ENCODE peak calls at places on chromosome 3, in ten cellular contexts. One of them, this sample, is unnamed.
A peak's percentile ranks its signal among the peaks of the same experiment; 100 is the strongest.

GRCh38 chr3:156135921-156136655 is 15.7 kb downstream of the KCNAB1 start:
- DNase-seq in iPS-NIHi11: no peak
- DNase-seq in naive B cell: no peak
- DNase-seq in T-helper 9 cell: no peak
- DNase-seq in activated CD4-positive, alpha-beta T cell treated with anti-CD3 and anti-CD28 coated beads for 48 hours: peak; percentile 22
- DNase-seq in left ventricle myocardium inferior: no peak
- DNase-seq in mucosa of descending colon: no peak
- DNase-seq in activated T-cell treated with anti-CD3 and anti-CD28 coated beads for 24 hours: no peak
- DNase-seq in progenitor cell of endocrine pancreas: no peak
- DNase-seq in HuH-7: no peak
- DNase-seq in this sample: no peak

GRCh38 chr3:177615015-177615414 is 417.7 kb upstream of the TBL1XR1 start:
- DNase-seq in iPS-NIHi11: no peak
- DNase-seq in activated CD4-positive, alpha-beta T cell treated with anti-CD3 and anti-CD28 coated beads for 48 hours: no peak
- DNase-seq in left ventricle myocardium inferior: peak; percentile 81
- DNase-seq in activated T-cell treated with anti-CD3 and anti-CD28 coated beads for 24 hours: no peak
- DNase-seq in T-helper 9 cell: no peak
- DNase-seq in HuH-7: peak; percentile 37
- DNase-seq in mucosa of descending colon: peak; percentile 49
- DNase-seq in progenitor cell of endocrine pancreas: no peak
- DNase-seq in naive B cell: no peak
- DNase-seq in this sample: no peak

GRCh38 chr3:8629151-8630021 is 15.2 kb downstream of the SSUH2 start:
- DNase-seq in T-helper 9 cell: no peak
- DNase-seq in activated T-cell treated with anti-CD3 and anti-CD28 coated beads for 24 hours: peak; percentile 43
- DNase-seq in HuH-7: no peak
- DNase-seq in iPS-NIHi11: peak; percentile 50
- DNase-seq in naive B cell: no peak
- DNase-seq in progenitor cell of endocrine pancreas: no peak
- DNase-seq in mucosa of descending colon: peak; percentile 73
- DNase-seq in left ventricle myocardium inferior: no peak
- DNase-seq in activated CD4-positive, alpha-beta T cell treated with anti-CD3 and anti-CD28 coated beads for 48 hours: peak; percentile 77
- DNase-seq in this sample: no peak

GRCh38 chr3:185744997-185745843 is 79.6 kb downstream of the IGF2BP2 start:
- DNase-seq in left ventricle myocardium inferior: no peak
- DNase-seq in activated CD4-positive, alpha-beta T cell treated with anti-CD3 and anti-CD28 coated beads for 48 hours: no peak
- DNase-seq in activated T-cell treated with anti-CD3 and anti-CD28 coated beads for 24 hours: no peak
- DNase-seq in iPS-NIHi11: no peak
- DNase-seq in progenitor cell of endocrine pancreas: no peak
- DNase-seq in naive B cell: no peak
- DNase-seq in T-helper 9 cell: no peak
- DNase-seq in mucosa of descending colon: peak; percentile 35
- DNase-seq in HuH-7: no peak
- DNase-seq in this sample: peak; percentile 33

GRCh38 chr3:44387404-44387803 is 48.8 kb downstream of the TCAIM start:
- DNase-seq in naive B cell: no peak
- DNase-seq in progenitor cell of endocrine pancreas: no peak
- DNase-seq in activated T-cell treated with anti-CD3 and anti-CD28 coated beads for 24 hours: no peak
- DNase-seq in left ventricle myocardium inferior: no peak
- DNase-seq in mucosa of descending colon: no peak
- DNase-seq in iPS-NIHi11: no peak
- DNase-seq in T-helper 9 cell: no peak
- DNase-seq in HuH-7: no peak
- DNase-seq in activated CD4-positive, alpha-beta T cell treated with anti-CD3 and anti-CD28 coated beads for 48 hours: no peak
- DNase-seq in this sample: no peak

GRCh38 chr3:128992926-128993460 is 883 bp downstream of the CFAP92 start:
- DNase-seq in mucosa of descending colon: no peak
- DNase-seq in naive B cell: no peak
- DNase-seq in progenitor cell of endocrine pancreas: no peak
- DNase-seq in T-helper 9 cell: no peak
- DNase-seq in left ventricle myocardium inferior: no peak
- DNase-seq in activated CD4-positive, alpha-beta T cell treated with anti-CD3 and anti-CD28 coated beads for 48 hours: no peak
- DNase-seq in HuH-7: no peak
- DNase-seq in activated T-cell treated with anti-CD3 and anti-CD28 coated beads for 24 hours: no peak
- DNase-seq in iPS-NIHi11: no peak
- DNase-seq in this sample: no peak

GRCh38 chr3:179289295-179289694 is 33.5 kb upstream of the ZNF639 start:
- DNase-seq in HuH-7: no peak
- DNase-seq in T-helper 9 cell: no peak
- DNase-seq in iPS-NIHi11: no peak
- DNase-seq in mucosa of descending colon: no peak
- DNase-seq in progenitor cell of endocrine pancreas: no peak
- DNase-seq in naive B cell: no peak
- DNase-seq in left ventricle myocardium inferior: no peak
- DNase-seq in activated T-cell treated with anti-CD3 and anti-CD28 coated beads for 24 hours: no peak
- DNase-seq in activated CD4-positive, alpha-beta T cell treated with anti-CD3 and anti-CD28 coated beads for 48 hours: no peak
- DNase-seq in this sample: no peak

GRCh38 chr3:78978037-78978436 is 789.8 kb downstream of the ROBO1 start:
- DNase-seq in T-helper 9 cell: no peak
- DNase-seq in activated CD4-positive, alpha-beta T cell treated with anti-CD3 and anti-CD28 coated beads for 48 hours: no peak
- DNase-seq in iPS-NIHi11: no peak
- DNase-seq in naive B cell: no peak
- DNase-seq in left ventricle myocardium inferior: no peak
- DNase-seq in HuH-7: no peak
- DNase-seq in activated T-cell treated with anti-CD3 and anti-CD28 coated beads for 24 hours: no peak
- DNase-seq in mucosa of descending colon: no peak
- DNase-seq in progenitor cell of endocrine pancreas: no peak
- DNase-seq in this sample: no peak

GRCh38 chr3:63654246-63654645 is 1.8 kb downstream of the SNTN start:
- DNase-seq in HuH-7: no peak
- DNase-seq in activated CD4-positive, alpha-beta T cell treated with anti-CD3 and anti-CD28 coated beads for 48 hours: no peak
- DNase-seq in T-helper 9 cell: no peak
- DNase-seq in activated T-cell treated with anti-CD3 and anti-CD28 coated beads for 24 hours: no peak
- DNase-seq in iPS-NIHi11: no peak
- DNase-seq in naive B cell: no peak
- DNase-seq in progenitor cell of endocrine pancreas: no peak
- DNase-seq in mucosa of descending colon: no peak
- DNase-seq in left ventricle myocardium inferior: no peak
- DNase-seq in this sample: no peak

GRCh38 chr3:10653241-10653640 is 147.9 kb upstream of the ATP2B2 start:
- DNase-seq in iPS-NIHi11: no peak
- DNase-seq in T-helper 9 cell: no peak
- DNase-seq in activated T-cell treated with anti-CD3 and anti-CD28 coated beads for 24 hours: no peak
- DNase-seq in naive B cell: no peak
- DNase-seq in left ventricle myocardium inferior: no peak
- DNase-seq in activated CD4-positive, alpha-beta T cell treated with anti-CD3 and anti-CD28 coated beads for 48 hours: no peak
- DNase-seq in progenitor cell of endocrine pancreas: no peak
- DNase-seq in HuH-7: no peak
- DNase-seq in mucosa of descending colon: no peak
- DNase-seq in this sample: no peak

GRCh38 chr3:185176756-185177359 is 24.0 kb upstream of the C3orf70 start:
- DNase-seq in activated T-cell treated with anti-CD3 and anti-CD28 coated beads for 24 hours: no peak
- DNase-seq in progenitor cell of endocrine pancreas: no peak
- DNase-seq in HuH-7: no peak
- DNase-seq in left ventricle myocardium inferior: peak; percentile 20
- DNase-seq in activated CD4-positive, alpha-beta T cell treated with anti-CD3 and anti-CD28 coated beads for 48 hours: peak; percentile 46
- DNase-seq in T-helper 9 cell: no peak
- DNase-seq in iPS-NIHi11: peak; percentile 54
- DNase-seq in naive B cell: peak; percentile 7
- DNase-seq in mucosa of descending colon: peak; percentile 67
- DNase-seq in this sample: peak; percentile 38

GRCh38 chr3:193843447-193844301 is 250.7 kb downstream of the OPA1 start:
- DNase-seq in left ventricle myocardium inferior: no peak
- DNase-seq in T-helper 9 cell: no peak
- DNase-seq in progenitor cell of endocrine pancreas: peak; percentile 32
- DNase-seq in activated CD4-positive, alpha-beta T cell treated with anti-CD3 and anti-CD28 coated beads for 48 hours: no peak
- DNase-seq in iPS-NIHi11: no peak
- DNase-seq in activated T-cell treated with anti-CD3 and anti-CD28 coated beads for 24 hours: no peak
- DNase-seq in mucosa of descending colon: peak; percentile 80
- DNase-seq in HuH-7: peak; percentile 57
- DNase-seq in naive B cell: no peak
- DNase-seq in this sample: no peak

GRCh38 chr3:171357721-171358120 is 102.5 kb downstream of the TNIK start:
- DNase-seq in T-helper 9 cell: no peak
- DNase-seq in left ventricle myocardium inferior: no peak
- DNase-seq in HuH-7: no peak
- DNase-seq in activated T-cell treated with anti-CD3 and anti-CD28 coated beads for 24 hours: no peak
- DNase-seq in mucosa of descending colon: no peak
- DNase-seq in progenitor cell of endocrine pancreas: no peak
- DNase-seq in iPS-NIHi11: no peak
- DNase-seq in activated CD4-positive, alpha-beta T cell treated with anti-CD3 and anti-CD28 coated beads for 48 hours: no peak
- DNase-seq in naive B cell: no peak
- DNase-seq in this sample: no peak

GRCh38 chr3:16064660-16065414 is 109.6 kb upstream of the GALNT15 start:
- DNase-seq in activated T-cell treated with anti-CD3 and anti-CD28 coated beads for 24 hours: no peak
- DNase-seq in HuH-7: no peak
- DNase-seq in mucosa of descending colon: peak; percentile 48
- DNase-seq in naive B cell: no peak
- DNase-seq in activated CD4-positive, alpha-beta T cell treated with anti-CD3 and anti-CD28 coated beads for 48 hours: peak; percentile 13
- DNase-seq in T-helper 9 cell: no peak
- DNase-seq in iPS-NIHi11: no peak
- DNase-seq in left ventricle myocardium inferior: peak; percentile 83
- DNase-seq in progenitor cell of endocrine pancreas: no peak
- DNase-seq in this sample: no peak

GRCh38 chr3:147449669-147450068 is 40.5 kb downstream of the ZIC1 start:
- DNase-seq in left ventricle myocardium inferior: no peak
- DNase-seq in activated CD4-positive, alpha-beta T cell treated with anti-CD3 and anti-CD28 coated beads for 48 hours: no peak
- DNase-seq in HuH-7: no peak
- DNase-seq in activated T-cell treated with anti-CD3 and anti-CD28 coated beads for 24 hours: no peak
- DNase-seq in mucosa of descending colon: no peak
- DNase-seq in progenitor cell of endocrine pancreas: no peak
- DNase-seq in iPS-NIHi11: no peak
- DNase-seq in naive B cell: no peak
- DNase-seq in T-helper 9 cell: no peak
- DNase-seq in this sample: no peak

GRCh38 chr3:70822777-70823176 is 510.3 kb upstream of the MDFIC2 start:
- DNase-seq in left ventricle myocardium inferior: no peak
- DNase-seq in iPS-NIHi11: no peak
- DNase-seq in activated T-cell treated with anti-CD3 and anti-CD28 coated beads for 24 hours: no peak
- DNase-seq in progenitor cell of endocrine pancreas: no peak
- DNase-seq in activated CD4-positive, alpha-beta T cell treated with anti-CD3 and anti-CD28 coated beads for 48 hours: no peak
- DNase-seq in naive B cell: no peak
- DNase-seq in HuH-7: no peak
- DNase-seq in T-helper 9 cell: no peak
- DNase-seq in mucosa of descending colon: no peak
- DNase-seq in this sample: no peak

GRCh38 chr3:112122870-112123269 is 10.2 kb downstream of the GCSAM start:
- DNase-seq in HuH-7: no peak
- DNase-seq in iPS-NIHi11: no peak
- DNase-seq in activated CD4-positive, alpha-beta T cell treated with anti-CD3 and anti-CD28 coated beads for 48 hours: no peak
- DNase-seq in left ventricle myocardium inferior: no peak
- DNase-seq in progenitor cell of endocrine pancreas: no peak
- DNase-seq in T-helper 9 cell: no peak
- DNase-seq in mucosa of descending colon: no peak
- DNase-seq in naive B cell: no peak
- DNase-seq in activated T-cell treated with anti-CD3 and anti-CD28 coated beads for 24 hours: no peak
- DNase-seq in this sample: peak; percentile 16